ENCODE peak calls at places on chromosomes 5 and 9, in ten cellular contexts. H is IMR-90, R is esophagus squamous epithelium, L is SK-N-SH, S is neural progenitor cell, I is Peyer's patch, Q is heart right ventricle, N is vagina, K is PC-3, T is lung. V is an unnamed sample. For H3K4me1, the result is how much of the 10 kb centered on the place peaks cover.

GRCh38 chr9:136520053-136520540 is 25.8 kb downstream of the NOTCH1 start:
- DNase-seq in H (no peak), R (no peak), L (no peak), S (no peak), I (no peak), Q (no peak), N (no peak), K (no peak), T (peak), V (no peak)

GRCh38 chr9:76557674-76558073 is 98.7 kb downstream of the GCNT1 start:
- DNase-seq in H (peak), R (no peak), L (no peak), S (no peak), I (no peak), Q (no peak), N (no peak), K (no peak), T (no peak), V (no peak)

GRCh38 chr5:34684980-34685352 is 28.8 kb downstream of the RAI14 start:
- DNase-seq in H (no peak), R (no peak), L (no peak), S (no peak), I (no peak), Q (no peak), N (no peak), K (no peak), T (no peak), V (no peak)

GRCh38 chr5:128213340-128213739 is 129.8 kb downstream of the SLC12A2 start:
- DNase-seq in H (peak), R (no peak), L (peak), S (peak), I (no peak), Q (peak), N (no peak), K (peak), T (peak), V (peak)

GRCh38 chr5:4942831-4943178 is 197.3 kb upstream of the ADAMTS16 start:
- DNase-seq in H (no peak), R (no peak), L (no peak), S (peak), I (no peak), Q (no peak), N (no peak), K (no peak), T (no peak), V (no peak)

GRCh38 chr5:103414598-103414997 is 148.0 kb downstream of the NUDT12 start:
- DNase-seq in H (no peak), R (no peak), L (no peak), S (no peak), I (no peak), Q (no peak), N (no peak), K (no peak), T (no peak), V (no peak)

GRCh38 chr5:14665110-14665822 is 748 bp downstream of the OTULIN start:
- DNase-seq in H (no peak), R (no peak), L (peak), S (peak), I (peak), Q (peak), N (no peak), K (peak), T (no peak), V (no peak)

GRCh38 chr5:136538534-136538933 is 173.2 kb upstream of the TRPC7 start:
- DNase-seq in H (no peak), R (no peak), L (no peak), S (no peak), I (no peak), Q (no peak), N (no peak), K (peak), T (no peak), V (no peak)

GRCh38 chr9:129557192-129558036 is 63.5 kb downstream of the C9orf50 start:
- DNase-seq in H (peak), R (no peak), L (no peak), S (peak), I (no peak), Q (no peak), N (no peak), K (no peak), T (no peak), V (no peak)

GRCh38 chr5:149310947-149311675 is 34.2 kb upstream of the GRPEL2 start:
- DNase-seq in H (peak), R (no peak), L (no peak), S (no peak), I (no peak), Q (peak), N (no peak), K (peak), T (no peak), V (no peak)

GRCh38 chr5:37882636-37883035 is 42.8 kb upstream of the GDNF start:
- DNase-seq in H (peak), R (no peak), L (no peak), S (no peak), I (no peak), Q (no peak), N (no peak), K (no peak), T (no peak), V (no peak)

GRCh38 chr9:127004946-127005769 is 90.6 kb downstream of the RALGPS1 start:
- DNase-seq in H (peak), R (no peak), L (no peak), S (no peak), I (no peak), Q (no peak), N (no peak), K (peak), T (no peak), V (no peak)

GRCh38 chr5:124494540-124495116 is 251.8 kb downstream of the ZNF608 start:
- DNase-seq in H (peak), R (no peak), L (no peak), S (no peak), I (no peak), Q (no peak), N (no peak), K (peak), T (no peak), V (no peak)

GRCh38 chr9:129863059-129863690 is 27.9 kb downstream of the USP20 start:
- DNase-seq in H (peak), R (no peak), L (peak), S (no peak), I (peak), Q (no peak), N (no peak), K (no peak), T (no peak), V (no peak)

DNA sequence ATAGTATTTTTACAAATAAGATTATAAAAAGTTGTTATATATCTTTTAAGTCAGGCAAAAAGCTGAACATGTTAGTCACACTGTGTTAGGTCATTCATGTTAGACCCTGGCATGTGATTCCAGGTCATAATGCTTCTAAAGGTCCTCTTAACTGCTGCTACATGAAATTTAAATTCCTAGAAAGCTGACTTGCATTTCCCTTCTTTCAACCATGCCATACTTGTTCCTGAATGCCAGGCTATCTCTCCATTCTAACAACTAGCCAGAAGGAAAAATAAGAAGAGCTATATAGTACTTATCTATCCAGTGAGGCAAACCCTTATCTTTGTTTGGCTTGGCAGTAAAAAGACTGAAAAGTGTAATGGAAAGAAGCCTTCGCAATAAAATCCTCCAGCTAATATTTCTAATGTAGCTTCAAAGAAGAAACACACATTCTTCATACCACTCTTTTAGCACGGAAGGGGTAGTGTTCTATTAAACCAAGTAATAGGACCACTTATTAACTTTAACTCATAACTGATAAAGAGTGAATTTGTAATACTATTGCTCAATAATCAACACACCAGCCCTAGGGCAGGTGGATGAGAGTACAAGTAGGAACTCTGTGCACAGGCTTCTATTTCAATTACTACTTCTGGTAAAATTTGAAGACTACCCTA is 310.2 kb downstream of the PDE4D start:
- DNase-seq in H (no peak), R (no peak), L (no peak), S (no peak), I (no peak), Q (no peak), N (no peak), K (no peak), T (no peak), V (no peak)
- H3K27ac ChIP-seq in H (no peak), R (no peak), L (no peak), S (no peak), I (no peak), Q (no peak), N (no peak), K (no peak), T (no peak), V (no peak)

DNA sequence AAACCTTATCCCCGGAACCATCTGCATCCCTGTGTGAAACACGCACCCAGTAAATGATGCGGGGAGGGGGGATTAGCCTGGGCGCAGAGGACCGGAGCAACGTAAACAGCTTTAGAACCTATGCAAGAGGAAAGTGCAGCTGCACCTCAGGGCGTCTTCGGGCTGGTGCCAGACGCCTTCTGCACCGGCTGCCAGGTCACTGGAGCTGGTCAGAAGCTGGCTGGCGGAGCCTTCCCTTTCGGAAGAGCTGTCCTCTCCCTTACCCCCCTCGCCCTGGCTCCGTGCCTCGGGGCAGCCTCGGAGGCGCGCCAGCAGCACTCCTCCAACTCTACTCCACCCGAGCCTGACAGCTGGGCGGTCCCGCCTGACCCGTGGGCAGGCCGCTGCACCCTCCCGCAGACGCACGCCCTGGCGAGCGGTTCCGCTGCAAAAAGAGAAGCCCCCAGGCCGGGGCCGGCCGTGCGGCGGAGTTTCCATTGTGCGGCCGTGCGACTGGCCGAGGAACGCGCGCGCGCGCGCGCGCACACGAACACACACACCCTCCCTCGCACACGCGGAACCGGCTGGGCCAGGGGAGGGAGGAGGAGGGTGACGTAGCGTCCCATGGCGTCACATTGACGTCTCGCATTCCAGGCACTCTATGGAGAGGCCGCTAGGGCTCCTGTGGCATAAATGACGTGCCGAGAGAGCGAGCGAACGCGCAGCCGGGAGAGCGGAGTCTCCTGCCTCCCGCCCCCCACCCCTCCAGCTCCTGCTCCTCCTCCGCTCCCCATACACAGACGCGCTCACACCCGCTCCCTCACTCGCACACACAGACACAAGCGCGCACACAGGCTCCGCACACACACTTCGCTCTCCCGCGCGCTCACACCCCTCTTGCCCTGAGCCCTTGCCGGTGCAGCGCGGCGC is at the start of gene NR4A3:
- DNase-seq in H (peak), R (peak), L (peak), S (peak), I (peak), Q (peak), N (peak), K (peak), T (peak), V (peak)
- TF ChIP-seq CTCF in H (peak), R (peak), L (no peak), S (peak), I (peak), Q (peak), N (no peak), K (no peak), T (peak), V (peak)

DNA sequence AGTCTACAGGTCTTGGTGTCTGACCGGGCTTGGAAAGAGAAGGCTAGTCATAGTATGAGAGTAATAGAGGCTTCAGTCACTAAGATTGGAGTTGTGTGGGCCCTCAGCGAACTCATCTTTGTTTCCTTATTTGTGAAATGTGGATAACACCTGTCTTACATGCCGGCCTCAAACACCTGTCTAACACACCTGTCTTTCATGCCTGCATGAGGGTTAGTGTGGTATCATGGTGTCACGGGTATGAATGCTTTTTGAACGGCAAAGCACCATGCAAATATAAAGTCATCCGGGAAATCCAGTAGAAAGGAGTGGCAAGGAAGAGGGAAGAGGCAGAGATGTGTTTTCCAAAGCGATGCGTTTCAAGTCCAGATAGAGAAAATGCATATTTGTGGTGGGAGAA is 25.5 kb downstream of the GRAMD2B start:
- DNase-seq in H (no peak), R (no peak), L (no peak), S (no peak), I (no peak), Q (no peak), N (no peak), K (no peak), T (no peak), V (no peak)
- H3K4me1 ChIP-seq in H (under half), R (under half), L (under half), S (under half), I (under half), Q (under half), N (under half), K (under half), T (under half), V (under half)

GRCh38 chr9:128485414-128485855 is 19.1 kb upstream of the GLE1 start:
- DNase-seq in H (no peak), R (no peak), L (no peak), S (peak), I (no peak), Q (no peak), N (no peak), K (no peak), T (no peak), V (no peak)

GRCh38 chr9:128482186-128482585 is 22.3 kb upstream of the GLE1 start:
- DNase-seq in H (no peak), R (no peak), L (no peak), S (no peak), I (no peak), Q (no peak), N (no peak), K (no peak), T (no peak), V (no peak)

GRCh38 chr9:128484686-128485413 is 19.7 kb upstream of the GLE1 start:
- DNase-seq in H (no peak), R (no peak), L (no peak), S (no peak), I (no peak), Q (no peak), N (no peak), K (no peak), T (no peak), V (no peak)

GRCh38 chr9:128479262-128479661 is 23.5 kb downstream of the ODF2 start:
- DNase-seq in H (no peak), R (no peak), L (no peak), S (no peak), I (no peak), Q (no peak), N (no peak), K (no peak), T (no peak), V (no peak)

DNA sequence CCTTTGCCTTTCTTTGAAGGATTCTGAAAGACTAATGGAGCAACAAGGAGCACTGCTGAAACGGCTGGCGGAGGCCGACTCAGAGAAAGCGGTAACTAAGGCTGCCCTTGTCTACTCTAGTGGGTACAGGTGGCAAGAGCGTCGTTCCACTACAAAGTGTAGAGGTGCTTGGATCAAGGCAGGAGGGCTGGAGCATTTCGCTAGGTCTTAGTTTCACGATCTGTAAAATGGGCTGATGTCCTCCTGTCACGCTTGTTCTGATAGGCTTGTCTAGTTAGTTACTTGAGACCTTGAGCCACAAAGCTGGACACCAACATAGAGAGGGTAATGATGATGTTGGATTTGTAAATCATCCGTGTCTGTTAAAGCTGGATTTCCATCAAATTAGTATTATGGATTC is 23.0 kb upstream of the GLE1 start:
- DNase-seq in H (no peak), R (no peak), L (no peak), S (no peak), I (no peak), Q (no peak), N (no peak), K (no peak), T (no peak), V (no peak)
- H3K27ac ChIP-seq in H (no peak), R (no peak), L (no peak), S (no peak), I (no peak), Q (no peak), N (no peak), K (no peak), T (no peak), V (no peak)

DNA sequence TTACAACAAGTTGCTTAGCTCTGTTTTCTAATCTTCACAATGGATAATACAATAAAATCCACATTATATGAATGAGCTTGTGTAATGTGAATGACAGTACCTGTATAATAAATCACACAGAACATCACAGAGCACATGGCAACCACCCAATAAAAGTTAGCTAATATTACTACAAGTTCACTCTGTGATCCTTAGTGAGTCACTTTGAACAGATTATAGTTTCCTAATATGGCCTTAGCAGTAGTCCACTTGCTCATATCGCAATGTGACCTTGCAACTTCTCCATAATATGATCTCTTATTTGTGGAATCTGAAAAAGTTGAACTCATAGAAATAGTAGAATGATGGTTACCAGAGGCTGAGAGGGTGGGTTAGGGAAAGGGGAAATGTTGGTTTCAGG is 361.3 kb downstream of the PTPRD start:
- DNase-seq in H (peak), R (no peak), L (no peak), S (no peak), I (no peak), Q (no peak), N (no peak), K (peak), T (no peak), V (no peak)
- TF ChIP-seq CTCF in H (no peak), R (no peak), L (no peak), S (no peak), I (no peak), Q (no peak), N (no peak), K (no peak), T (no peak), V (no peak)

V was measured in tibial nerve.